ENCODE peak calls at places on chromosomes 1 and 21, in five cellular contexts. Z, B, W, S and D are unnamed samples.

GRCh38 chr1:95440511-95440910 is 206.5 kb downstream of the RWDD3 start:
- DNase-seq in B (no peak), S (no peak), W (no peak), Z (no peak), D (no peak)

GRCh38 chr21:43758811-43759210 is 17.3 kb downstream of the CSTB start:
- DNase-seq in W (no peak), S (no peak), B (no peak), Z (no peak), D (no peak)

GRCh38 chr1:39144943-39145650 is 59.4 kb upstream of the MACF1 start:
- DNase-seq in S (no peak), B (no peak), W (no peak), Z (no peak), D (no peak)

GRCh38 chr1:205247130-205247921 is 19.6 kb downstream of the TMCC2 start:
- DNase-seq in B (no peak), Z (peak; percentile 46), W (peak; percentile 80), S (no peak), D (no peak)

GRCh38 chr21:31727181-31727580 is 4.7 kb downstream of the SCAF4 start:
- DNase-seq in Z (no peak), W (no peak), B (no peak), S (no peak), D (no peak)

GRCh38 chr1:3219005-3219724 is 150.2 kb downstream of the PRDM16 start:
- DNase-seq in B (no peak), S (no peak), Z (no peak), W (peak; percentile 77), D (no peak)

GRCh38 chr21:45060675-45061311 is 13.6 kb upstream of the ADARB1 start:
- DNase-seq in Z (no peak), W (no peak), B (no peak), S (no peak), D (no peak)

GRCh38 chr1:70685300-70686286 is 274.5 kb downstream of the CTH start:
- DNase-seq in S (no peak), B (no peak), Z (peak; percentile 4), W (no peak), D (peak; percentile 24)

GRCh38 chr1:51916587-51917405 is 38.3 kb upstream of the NRDC start:
- DNase-seq in S (no peak), B (no peak), W (no peak), Z (no peak), D (no peak)

GRCh38 chr1:76006234-76006633 is 68.3 kb upstream of the ST6GALNAC3 start:
- DNase-seq in B (no peak), Z (peak; percentile 49), W (no peak), S (no peak), D (no peak)

GRCh38 chr1:30919025-30919881 is 10.7 kb upstream of the SDC3 start:
- DNase-seq in W (no peak), S (no peak), Z (peak; percentile 55), B (no peak), D (no peak)

GRCh38 chr1:199762567-199762966 is 264.9 kb upstream of the NR5A2 start:
- DNase-seq in S (no peak), B (no peak), W (no peak), Z (no peak), D (no peak)